ENCODE peak calls at places on chromosomes 6 and 20, in four cellular contexts. One of them, this sample, is unnamed.

GRCh38 chr6:158353851-158354508 is 41.7 kb downstream of the TULP4 start:
- DNase-seq in AG09309: no peak
- DNase-seq in DND-41: no peak
- DNase-seq in GM20000: no peak
- DNase-seq in this sample: no peak

GRCh38 chr6:70414813-70415212 is 1.5 kb downstream of the FAM135A start:
- DNase-seq in AG09309: no peak
- DNase-seq in DND-41: no peak
- DNase-seq in GM20000: no peak
- DNase-seq in this sample: no peak

GRCh38 chr6:107786709-107787588 is 37.2 kb downstream of the SCML4 start:
- DNase-seq in AG09309: no peak
- DNase-seq in DND-41: peak
- DNase-seq in GM20000: peak
- DNase-seq in this sample: no peak

GRCh38 chr6:151763303-151763702 is 44.2 kb upstream of the ESR1 start:
- DNase-seq in AG09309: no peak
- DNase-seq in DND-41: no peak
- DNase-seq in GM20000: no peak
- DNase-seq in this sample: no peak

GRCh38 chr20:46270977-46271744 is 37.1 kb downstream of the CDH22 start:
- DNase-seq in AG09309: no peak
- DNase-seq in DND-41: no peak
- DNase-seq in GM20000: no peak
- DNase-seq in this sample: no peak

GRCh38 chr6:101114703-101115102 is 233.6 kb upstream of the ASCC3 start:
- DNase-seq in AG09309: no peak
- DNase-seq in DND-41: peak
- DNase-seq in GM20000: peak
- DNase-seq in this sample: no peak

GRCh38 chr6:5565976-5566375 is 304.7 kb downstream of the FARS2 start:
- DNase-seq in AG09309: no peak
- DNase-seq in DND-41: no peak
- DNase-seq in GM20000: no peak
- DNase-seq in this sample: no peak

GRCh38 chr6:52233975-52234823 is 10.1 kb downstream of the IL17F start:
- DNase-seq in AG09309: peak
- DNase-seq in DND-41: peak
- DNase-seq in GM20000: peak
- DNase-seq in this sample: no peak

GRCh38 chr20:19961298-19961697 is 55.9 kb upstream of the NAA20 start:
- DNase-seq in AG09309: no peak
- DNase-seq in DND-41: no peak
- DNase-seq in GM20000: no peak
- DNase-seq in this sample: no peak

GRCh38 chr6:123619156-123619555 is 17.6 kb downstream of the TRDN start:
- DNase-seq in AG09309: no peak
- DNase-seq in DND-41: no peak
- DNase-seq in GM20000: no peak
- DNase-seq in this sample: no peak

GRCh38 chr20:34195355-34195754 is 45.9 kb upstream of the ASIP start:
- DNase-seq in AG09309: no peak
- DNase-seq in DND-41: no peak
- DNase-seq in GM20000: no peak
- DNase-seq in this sample: no peak

GRCh38 chr6:120493483-120493882 is 840.8 kb downstream of the TBC1D32 start:
- DNase-seq in AG09309: no peak
- DNase-seq in DND-41: no peak
- DNase-seq in GM20000: no peak
- DNase-seq in this sample: no peak

GRCh38 chr6:126100386-126100785 is 114.0 kb downstream of the TRMT11 start:
- DNase-seq in AG09309: no peak
- DNase-seq in DND-41: no peak
- DNase-seq in GM20000: no peak
- DNase-seq in this sample: no peak

GRCh38 chr6:134029495-134030455 is 22.6 kb downstream of the SLC2A12 start:
- DNase-seq in AG09309: no peak
- DNase-seq in DND-41: no peak
- DNase-seq in GM20000: no peak
- DNase-seq in this sample: no peak

This sample was measured in T-helper 9 cell.